ENCODE peak calls at places on chromosome 9, in ten cellular contexts. X is spleen, D is astrocyte of the spinal cord, H is coronary artery, Q is breast epithelium, G is BE2C, K is heart right ventricle, M is lower lobe of right lung, I is pancreas, V is cardiac fibroblast. Z is an unnamed sample.
A peak's percentile ranks its signal among the peaks of the same experiment; 100 is the strongest.

GRCh38 chr9:27933210-27934062 is 360.2 kb upstream of the C9orf72 start:
- DNase-seq in K (no peak), M (no peak), D (no peak), G (no peak), Q (no peak), I (no peak), V (no peak), X (no peak), H (no peak), Z (no peak)

GRCh38 chr9:135085830-135086546 is 1.5 kb upstream of the OLFM1 start:
- DNase-seq in Q (peak; percentile 64), M (peak; percentile 90), V (peak; percentile 67), H (no peak), K (peak; percentile 73), I (peak; percentile 91), X (peak; percentile 82), G (peak; percentile 85), D (peak; percentile 37), Z (no peak)

GRCh38 chr9:104494808-104495207 is 9.3 kb upstream of the OR13F1 start:
- DNase-seq in Q (no peak), G (no peak), V (no peak), I (no peak), D (no peak), X (no peak), H (no peak), K (no peak), M (no peak), Z (no peak)

GRCh38 chr9:24381205-24381604 is 164.5 kb downstream of the IZUMO3 start:
- DNase-seq in D (no peak), V (no peak), G (no peak), Q (no peak), X (no peak), K (no peak), I (no peak), H (no peak), M (no peak), Z (no peak)

GRCh38 chr9:78462616-78463015 is 165.7 kb downstream of the PSAT1 start:
- DNase-seq in H (no peak), G (no peak), D (no peak), K (no peak), X (no peak), I (no peak), M (no peak), V (no peak), Q (no peak), Z (no peak)

GRCh38 chr9:106936680-106937079 is 73.7 kb downstream of the ZNF462 start:
- DNase-seq in M (no peak), K (peak; percentile 43), V (no peak), G (no peak), X (no peak), Q (no peak), D (no peak), I (no peak), H (no peak), Z (no peak)

GRCh38 chr9:77926314-77926959 is 105.2 kb downstream of the GNAQ start:
- DNase-seq in M (no peak), X (no peak), I (no peak), K (no peak), Q (no peak), G (no peak), V (peak; percentile 76), H (no peak), D (peak; percentile 80), Z (no peak)

GRCh38 chr9:116073826-116074225 is 79.8 kb upstream of the PAPPA start:
- DNase-seq in G (no peak), K (no peak), I (no peak), D (peak; percentile 89), V (peak; percentile 81), Q (peak; percentile 84), H (no peak), M (no peak), X (no peak), Z (no peak)

GRCh38 chr9:95226921-95227320 is 90.6 kb downstream of the FANCC start:
- DNase-seq in G (no peak), K (no peak), Q (no peak), V (no peak), M (no peak), I (no peak), D (no peak), H (no peak), X (no peak), Z (no peak)

GRCh38 chr9:17699615-17700315 is 120.9 kb downstream of the SH3GL2 start:
- DNase-seq in V (no peak), G (no peak), M (no peak), K (no peak), I (no peak), H (no peak), X (no peak), D (no peak), Q (no peak), Z (no peak)

GRCh38 chr9:120780367-120780766 is 12.8 kb downstream of the FBXW2 start:
- DNase-seq in V (no peak), G (no peak), H (no peak), X (no peak), I (no peak), K (no peak), Q (no peak), M (no peak), D (no peak), Z (no peak)

GRCh38 chr9:34899535-34900158 is 58.4 kb upstream of the PHF24 start:
- DNase-seq in G (peak; percentile 79), Q (peak; percentile 59), V (peak; percentile 76), D (peak; percentile 60), M (peak; percentile 68), X (peak; percentile 90), I (peak; percentile 78), H (no peak), K (peak; percentile 76), Z (peak; percentile 37)
- H3K4me3 ChIP-seq in G (no peak overlapping the region), Q (no peak overlapping the region), V (no peak overlapping the region), D (no peak overlapping the region), M (no peak overlapping the region), X (no peak overlapping the region), I (no peak overlapping the region), H (no peak overlapping the region), K (no peak overlapping the region), Z (no peak overlapping the region)

GRCh38 chr9:118751848-118752223 is 617.4 kb downstream of the BRINP1 start:
- DNase-seq in D (no peak), M (no peak), H (no peak), X (no peak), K (no peak), Q (no peak), G (no peak), V (no peak), I (no peak), Z (no peak)

GRCh38 chr9:118751077-118751847 is 618.0 kb downstream of the BRINP1 start:
- DNase-seq in X (no peak), V (no peak), G (no peak), M (no peak), D (no peak), K (no peak), I (no peak), H (no peak), Q (no peak), Z (no peak)
- TF ChIP-seq CTCF in X (no peak), V (no peak), G (no peak), M (no peak), D (no peak), K (no peak), I (no peak), H (no peak), Q (no peak), Z (no peak)

DNA sequence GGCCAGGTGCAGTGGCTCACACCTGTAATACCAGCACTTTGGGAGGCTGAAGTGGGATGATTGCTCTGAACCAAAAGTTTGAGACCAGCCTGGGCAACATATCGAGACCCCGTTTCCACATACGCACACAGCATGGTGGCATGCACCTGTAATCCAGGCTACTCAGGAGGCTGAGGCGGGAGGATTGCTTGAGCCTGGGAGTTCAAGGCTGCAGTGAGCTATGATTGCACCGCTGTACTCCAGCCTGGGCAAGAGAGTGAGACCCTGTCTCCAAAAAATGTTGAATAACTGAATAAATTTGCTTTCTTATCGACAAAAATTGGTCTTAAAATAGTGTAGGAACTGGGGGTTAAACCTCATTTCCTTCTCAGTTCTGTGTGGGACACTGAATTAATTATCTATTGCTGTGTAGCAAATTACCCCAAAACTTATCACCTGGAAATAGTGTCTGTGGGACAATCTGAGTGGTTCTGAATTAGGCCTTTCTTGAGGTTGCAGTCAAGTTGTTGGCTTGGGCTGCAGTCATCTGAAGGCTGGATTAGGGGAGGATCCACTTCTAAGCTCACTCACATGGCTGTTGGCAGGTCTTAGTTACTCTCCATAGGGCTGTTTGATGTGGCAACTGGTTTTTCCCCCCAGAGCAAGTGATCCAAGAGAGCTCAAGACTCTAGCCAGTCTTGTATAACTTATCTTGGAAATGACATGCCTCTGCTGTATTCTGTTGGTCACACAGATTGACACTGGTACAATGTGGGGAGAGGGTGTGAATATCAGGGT is 2.0 kb downstream of the SNX30 start:
- DNase-seq in H (no peak), G (no peak), V (no peak), D (no peak), M (no peak), X (no peak), I (no peak), Q (no peak), K (no peak), Z (no peak)
- H3K4me3 ChIP-seq in H (peak overlapping the region; percentile 98), G (no peak overlapping the region), V (no peak overlapping the region), D (no peak overlapping the region), M (peak overlapping the region; percentile 99), X (peak overlapping the region; percentile 89), I (no peak overlapping the region), Q (no peak overlapping the region), K (no peak overlapping the region), Z (no peak overlapping the region)

GRCh38 chr9:7844283-7844682 is 44.7 kb upstream of the DMAC1 start:
- DNase-seq in G (peak; percentile 18), K (no peak), Q (no peak), M (no peak), X (no peak), I (no peak), V (peak; percentile 5), D (peak; percentile 7), H (no peak), Z (no peak)
- TF ChIP-seq CTCF in G (peak; percentile 60), K (peak; percentile 48), Q (peak; percentile 34), M (peak; percentile 35), X (peak; percentile 24), I (no peak), V (peak; percentile 6), D (peak; percentile 27), H (no peak), Z (peak; percentile 46)

DNA sequence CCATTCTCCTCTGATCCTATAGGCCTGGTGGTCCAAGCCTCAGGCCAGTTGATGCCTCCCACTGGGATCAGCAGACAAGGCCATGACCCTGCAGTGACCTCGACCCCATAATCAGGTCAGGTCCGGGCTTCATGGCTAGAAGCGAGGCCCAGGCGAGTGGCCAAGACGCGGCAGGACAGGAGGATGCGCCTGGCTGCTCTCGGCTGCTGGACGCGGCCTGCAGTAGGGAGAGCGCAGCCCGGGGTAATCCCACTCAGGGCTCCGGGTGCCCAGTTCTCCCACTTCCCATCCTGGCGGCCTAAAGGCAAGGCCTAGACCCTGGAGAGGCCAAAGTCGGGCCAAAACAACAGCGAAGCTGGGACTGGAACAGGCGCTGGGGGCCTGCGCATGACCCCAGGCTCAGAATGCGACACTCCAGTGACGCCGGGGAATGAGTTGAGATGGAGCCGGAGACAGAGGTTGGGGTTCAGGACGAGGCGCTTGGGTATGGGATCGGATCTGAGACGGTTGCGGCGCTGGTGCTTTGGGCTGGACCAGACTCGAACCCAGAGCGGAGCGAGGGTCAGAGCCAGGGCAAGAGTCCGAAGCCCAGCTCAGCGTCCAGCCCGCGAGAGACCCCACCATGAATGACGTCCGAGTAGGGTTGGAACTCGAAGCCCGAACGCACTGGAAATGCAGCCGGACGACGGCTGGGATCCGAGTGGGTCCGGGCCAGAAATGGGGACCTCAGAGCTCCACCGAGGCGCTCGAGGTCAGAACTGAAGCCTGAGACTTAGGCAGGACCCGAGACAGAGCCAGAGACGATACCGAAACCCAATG is 3.2 kb downstream of the LHX6 start:
- DNase-seq in I (no peak), D (no peak), K (no peak), M (no peak), X (no peak), H (no peak), V (no peak), Q (no peak), G (no peak), Z (no peak)
- H3K4me3 ChIP-seq in I (no peak overlapping the region), D (no peak overlapping the region), K (peak overlapping the region; percentile 15), M (peak overlapping the region; percentile 50), X (no peak overlapping the region), H (peak overlapping the region; percentile 64), V (peak overlapping the region; percentile 11), Q (peak overlapping the region; percentile 15), G (no peak overlapping the region), Z (no peak overlapping the region)

Z was measured in GM12864.